ENCODE peak calls at places on chromosomes 7 and 10, in seven cellular contexts. One of them, this sample, is unnamed. For H3K4me1, the result is how much of the 10 kb centered on the place peaks cover.

GRCh38 chr10:45470098-45471012 is 96.3 kb downstream of the ALOX5 start:
- DNase-seq in kidney: no peak
- DNase-seq in HCT116: no peak
- DNase-seq in sigmoid colon: no peak
- DNase-seq in A549: no peak
- DNase-seq in testis: no peak
- DNase-seq in right lobe of liver: peak
- DNase-seq in this sample: no peak

GRCh38 chr7:16514271-16514670 is 12.4 kb upstream of the LRRC72 start:
- DNase-seq in kidney: no peak
- DNase-seq in HCT116: no peak
- DNase-seq in sigmoid colon: no peak
- DNase-seq in A549: no peak
- DNase-seq in testis: no peak
- DNase-seq in right lobe of liver: no peak
- DNase-seq in this sample: no peak

GRCh38 chr7:80827238-80827633 is 91.6 kb downstream of the SEMA3C start:
- DNase-seq in kidney: no peak
- DNase-seq in HCT116: no peak
- DNase-seq in sigmoid colon: no peak
- DNase-seq in A549: no peak
- DNase-seq in testis: no peak
- DNase-seq in right lobe of liver: no peak
- DNase-seq in this sample: no peak

GRCh38 chr7:150568714-150569113 is 1.5 kb downstream of the GIMAP4 start:
- DNase-seq in kidney: no peak
- DNase-seq in HCT116: no peak
- DNase-seq in sigmoid colon: no peak
- DNase-seq in A549: no peak
- DNase-seq in testis: no peak
- DNase-seq in right lobe of liver: no peak
- DNase-seq in this sample: no peak

GRCh38 chr10:110364531-110364937 is 59.8 kb upstream of the SMNDC1 start:
- DNase-seq in kidney: no peak
- DNase-seq in HCT116: peak
- DNase-seq in sigmoid colon: no peak
- DNase-seq in A549: no peak
- DNase-seq in testis: no peak
- DNase-seq in right lobe of liver: no peak
- DNase-seq in this sample: no peak

GRCh38 chr7:51366172-51366728 is 49.6 kb upstream of the COBL start:
- DNase-seq in kidney: no peak
- DNase-seq in HCT116: no peak
- DNase-seq in sigmoid colon: no peak
- DNase-seq in A549: no peak
- DNase-seq in testis: no peak
- DNase-seq in right lobe of liver: no peak
- DNase-seq in this sample: no peak

GRCh38 chr10:110502851-110503301 is 5.2 kb downstream of the DUSP5 start:
- DNase-seq in kidney: no peak
- DNase-seq in HCT116: no peak
- DNase-seq in sigmoid colon: peak
- DNase-seq in A549: peak
- DNase-seq in testis: peak
- DNase-seq in right lobe of liver: peak
- DNase-seq in this sample: no peak

GRCh38 chr7:140239653-140239935 is 62.8 kb upstream of the KDM7A start:
- DNase-seq in kidney: no peak
- DNase-seq in HCT116: no peak
- DNase-seq in sigmoid colon: no peak
- DNase-seq in A549: no peak
- DNase-seq in testis: no peak
- DNase-seq in right lobe of liver: no peak
- DNase-seq in this sample: no peak

GRCh38 chr7:151798851-151799428 is 78.0 kb downstream of the PRKAG2 start:
- DNase-seq in kidney: peak
- DNase-seq in HCT116: no peak
- DNase-seq in sigmoid colon: no peak
- DNase-seq in A549: no peak
- DNase-seq in testis: no peak
- DNase-seq in right lobe of liver: no peak
- DNase-seq in this sample: no peak

GRCh38 chr7:42560866-42561265 is 323.9 kb upstream of the GLI3 start:
- DNase-seq in kidney: no peak
- DNase-seq in HCT116: no peak
- DNase-seq in sigmoid colon: no peak
- DNase-seq in A549: no peak
- DNase-seq in testis: no peak
- DNase-seq in right lobe of liver: no peak
- DNase-seq in this sample: no peak

GRCh38 chr7:151862606-151863381 is 14.1 kb downstream of the PRKAG2 start:
- DNase-seq in kidney: peak
- DNase-seq in HCT116: no peak
- DNase-seq in sigmoid colon: no peak
- DNase-seq in A549: no peak
- DNase-seq in testis: no peak
- DNase-seq in right lobe of liver: no peak
- DNase-seq in this sample: no peak

GRCh38 chr7:132276986-132277716 is 299.1 kb downstream of the PLXNA4 start:
- DNase-seq in kidney: no peak
- DNase-seq in HCT116: no peak
- DNase-seq in sigmoid colon: no peak
- DNase-seq in A549: peak
- DNase-seq in testis: no peak
- DNase-seq in right lobe of liver: no peak
- DNase-seq in this sample: no peak

GRCh38 chr10:34985823-34986222 is 104.3 kb downstream of the CUL2 start:
- DNase-seq in kidney: peak
- DNase-seq in HCT116: no peak
- DNase-seq in sigmoid colon: no peak
- DNase-seq in A549: peak
- DNase-seq in testis: peak
- DNase-seq in right lobe of liver: no peak
- DNase-seq in this sample: no peak

GRCh38 chr7:36906448-36906847 is 182.2 kb upstream of the AOAH start:
- DNase-seq in kidney: no peak
- DNase-seq in HCT116: no peak
- DNase-seq in sigmoid colon: no peak
- DNase-seq in A549: no peak
- DNase-seq in testis: no peak
- DNase-seq in right lobe of liver: no peak
- DNase-seq in this sample: no peak

GRCh38 chr10:99540673-99541531 is 8.2 kb downstream of the NKX2-3 start:
- DNase-seq in kidney: peak
- DNase-seq in HCT116: no peak
- DNase-seq in sigmoid colon: peak
- DNase-seq in A549: no peak
- DNase-seq in testis: no peak
- DNase-seq in right lobe of liver: peak
- DNase-seq in this sample: peak

GRCh38 chr7:156618791-156619367 is 21.7 kb upstream of the RNF32 start:
- DNase-seq in kidney: no peak
- DNase-seq in HCT116: no peak
- DNase-seq in sigmoid colon: no peak
- DNase-seq in A549: no peak
- DNase-seq in testis: no peak
- DNase-seq in right lobe of liver: no peak
- DNase-seq in this sample: no peak

GRCh38 chr7:130814753-130815152 is 80.7 kb upstream of the KLF14 start:
- DNase-seq in kidney: no peak
- DNase-seq in HCT116: peak
- DNase-seq in sigmoid colon: no peak
- DNase-seq in A549: peak
- DNase-seq in testis: peak
- DNase-seq in right lobe of liver: no peak
- DNase-seq in this sample: peak

GRCh38 chr10:75662715-75663114 is 231.3 kb downstream of the LRMDA start:
- DNase-seq in kidney: peak
- DNase-seq in HCT116: no peak
- DNase-seq in sigmoid colon: peak
- DNase-seq in A549: no peak
- DNase-seq in testis: peak
- DNase-seq in right lobe of liver: no peak
- DNase-seq in this sample: no peak

GRCh38 chr7:11345621-11346020 is 371.9 kb downstream of the PHF14 start:
- DNase-seq in kidney: no peak
- DNase-seq in HCT116: no peak
- DNase-seq in sigmoid colon: no peak
- DNase-seq in A549: no peak
- DNase-seq in testis: no peak
- DNase-seq in right lobe of liver: no peak
- DNase-seq in this sample: no peak

DNA sequence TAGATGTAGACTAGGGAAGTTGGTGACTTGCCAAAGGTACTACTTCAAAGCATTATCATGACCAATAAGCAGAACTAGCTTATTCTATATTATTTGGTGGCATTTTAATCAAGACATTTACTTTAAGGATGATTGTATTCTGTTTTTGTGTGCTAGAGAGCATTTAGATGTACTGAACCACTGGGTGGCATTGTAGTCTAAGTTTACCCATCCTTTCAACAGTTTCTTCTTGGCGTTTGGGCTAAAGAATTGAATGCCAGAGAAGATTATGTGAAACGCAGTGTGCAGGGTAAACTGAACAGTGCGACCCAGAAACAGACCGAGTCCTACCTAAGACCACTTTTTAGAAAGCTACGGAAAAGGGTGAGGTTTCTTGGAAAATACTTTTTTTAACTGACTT is 26.8 kb downstream of the PRPF18 start:
- DNase-seq in kidney: no peak
- DNase-seq in HCT116: no peak
- DNase-seq in sigmoid colon: no peak
- DNase-seq in A549: peak
- DNase-seq in testis: no peak
- DNase-seq in right lobe of liver: no peak
- DNase-seq in this sample: no peak
- TF ChIP-seq CTCF in kidney: peak
- TF ChIP-seq CTCF in HCT116: peak
- TF ChIP-seq CTCF in sigmoid colon: peak
- TF ChIP-seq CTCF in A549: peak
- TF ChIP-seq CTCF in testis: no peak
- TF ChIP-seq CTCF in right lobe of liver: peak
- TF ChIP-seq CTCF in this sample: no peak

GRCh38 chr7:116252249-116252648 is 41.9 kb downstream of the TES start:
- DNase-seq in kidney: no peak
- DNase-seq in HCT116: no peak
- DNase-seq in sigmoid colon: no peak
- DNase-seq in A549: no peak
- DNase-seq in testis: no peak
- DNase-seq in right lobe of liver: no peak
- DNase-seq in this sample: no peak
- H3K4me1 ChIP-seq in kidney: under half
- H3K4me1 ChIP-seq in HCT116: under half
- H3K4me1 ChIP-seq in sigmoid colon: under half
- H3K4me1 ChIP-seq in A549: under half
- H3K4me1 ChIP-seq in testis: under half
- H3K4me1 ChIP-seq in right lobe of liver: under half
- H3K4me1 ChIP-seq in this sample: under half

GRCh38 chr7:32167256-32167655 is 97.0 kb upstream of the PDE1C start:
- DNase-seq in kidney: no peak
- DNase-seq in HCT116: no peak
- DNase-seq in sigmoid colon: no peak
- DNase-seq in A549: no peak
- DNase-seq in testis: no peak
- DNase-seq in right lobe of liver: no peak
- DNase-seq in this sample: no peak

GRCh38 chr7:32163141-32163806 is 93.1 kb upstream of the PDE1C start:
- DNase-seq in kidney: no peak
- DNase-seq in HCT116: no peak
- DNase-seq in sigmoid colon: peak
- DNase-seq in A549: peak
- DNase-seq in testis: no peak
- DNase-seq in right lobe of liver: peak
- DNase-seq in this sample: peak

GRCh38 chr7:32164341-32164996 is 94.3 kb upstream of the PDE1C start:
- DNase-seq in kidney: no peak
- DNase-seq in HCT116: peak
- DNase-seq in sigmoid colon: no peak
- DNase-seq in A549: peak
- DNase-seq in testis: peak
- DNase-seq in right lobe of liver: no peak
- DNase-seq in this sample: no peak

GRCh38 chr7:32161708-32162107 is 91.5 kb upstream of the PDE1C start:
- DNase-seq in kidney: no peak
- DNase-seq in HCT116: no peak
- DNase-seq in sigmoid colon: no peak
- DNase-seq in A549: peak
- DNase-seq in testis: no peak
- DNase-seq in right lobe of liver: no peak
- DNase-seq in this sample: no peak

DNA sequence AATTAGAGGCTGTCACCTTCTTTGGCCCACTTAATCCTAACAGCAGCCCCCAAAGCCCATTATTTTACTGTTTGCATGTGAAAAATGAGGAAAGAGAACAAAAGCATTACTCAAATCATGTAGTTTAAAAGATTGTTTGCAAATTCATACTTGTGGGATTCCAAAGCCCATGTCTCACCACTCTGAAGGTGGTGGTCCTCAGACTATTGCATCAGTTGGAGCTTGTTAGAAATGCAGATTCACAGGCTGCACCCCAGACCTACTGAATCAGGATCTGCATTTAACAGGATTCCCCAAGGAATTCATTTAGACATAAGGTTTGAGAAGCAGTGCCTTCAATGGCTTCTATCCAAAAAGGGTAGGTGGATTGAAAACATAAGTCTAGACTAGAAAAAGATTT is 93.7 kb upstream of the PDE1C start:
- DNase-seq in kidney: no peak
- DNase-seq in HCT116: no peak
- DNase-seq in sigmoid colon: no peak
- DNase-seq in A549: no peak
- DNase-seq in testis: no peak
- DNase-seq in right lobe of liver: no peak
- DNase-seq in this sample: no peak
- TF ChIP-seq CTCF in kidney: no peak
- TF ChIP-seq CTCF in HCT116: no peak
- TF ChIP-seq CTCF in sigmoid colon: no peak
- TF ChIP-seq CTCF in A549: no peak
- TF ChIP-seq CTCF in testis: no peak
- TF ChIP-seq CTCF in right lobe of liver: no peak
- TF ChIP-seq CTCF in this sample: no peak

GRCh38 chr10:78515873-78516153 is 482.1 kb downstream of the RPS24 start:
- DNase-seq in kidney: no peak
- DNase-seq in HCT116: no peak
- DNase-seq in sigmoid colon: no peak
- DNase-seq in A549: no peak
- DNase-seq in testis: no peak
- DNase-seq in right lobe of liver: no peak
- DNase-seq in this sample: no peak

GRCh38 chr10:78516236-78516635 is 482.6 kb downstream of the RPS24 start:
- DNase-seq in kidney: no peak
- DNase-seq in HCT116: no peak
- DNase-seq in sigmoid colon: no peak
- DNase-seq in A549: no peak
- DNase-seq in testis: no peak
- DNase-seq in right lobe of liver: no peak
- DNase-seq in this sample: no peak

GRCh38 chr10:78513986-78514385 is 480.3 kb downstream of the RPS24 start:
- DNase-seq in kidney: no peak
- DNase-seq in HCT116: no peak
- DNase-seq in sigmoid colon: no peak
- DNase-seq in A549: no peak
- DNase-seq in testis: no peak
- DNase-seq in right lobe of liver: no peak
- DNase-seq in this sample: no peak

GRCh38 chr10:78514459-78514858 is 480.8 kb downstream of the RPS24 start:
- DNase-seq in kidney: no peak
- DNase-seq in HCT116: no peak
- DNase-seq in sigmoid colon: no peak
- DNase-seq in A549: no peak
- DNase-seq in testis: no peak
- DNase-seq in right lobe of liver: no peak
- DNase-seq in this sample: no peak

GRCh38 chr10:78515037-78515872 is 481.6 kb downstream of the RPS24 start:
- DNase-seq in kidney: no peak
- DNase-seq in HCT116: no peak
- DNase-seq in sigmoid colon: no peak
- DNase-seq in A549: no peak
- DNase-seq in testis: no peak
- DNase-seq in right lobe of liver: no peak
- DNase-seq in this sample: no peak
- H3K4me1 ChIP-seq in kidney: under half
- H3K4me1 ChIP-seq in HCT116: under half
- H3K4me1 ChIP-seq in sigmoid colon: half or more
- H3K4me1 ChIP-seq in A549: under half
- H3K4me1 ChIP-seq in testis: under half
- H3K4me1 ChIP-seq in right lobe of liver: under half
- H3K4me1 ChIP-seq in this sample: under half

This sample was measured in mucosa of descending colon.